ENCODE peak calls at places on chromosomes 12 and 14, in eight cellular contexts. Q is testis, B is heart right ventricle, U is MM.1S, S is Peyer's patch, G is uterus, F is psoas muscle, H is tibial nerve. I is an unnamed sample. For H3K4me1, H3K27me3 and H3K9me3, the result is how much of the 10 kb centered on the place peaks cover.

GRCh38 chr12:49865109-49865781 is 22.3 kb upstream of the BCDIN3D start:
- DNase-seq in Q (no peak), B (no peak), U (no peak), S (no peak), G (no peak), F (no peak), H (no peak), I (no peak)

GRCh38 chr14:27367345-27367744 is 769.5 kb upstream of the NOVA1 start:
- DNase-seq in Q (no peak), B (no peak), U (no peak), S (no peak), G (no peak), F (no peak), H (no peak), I (no peak)

GRCh38 chr12:77943466-77943865 is 112.8 kb downstream of the NAV3 start:
- DNase-seq in Q (no peak), B (no peak), U (no peak), S (no peak), G (no peak), F (no peak), H (no peak), I (no peak)

GRCh38 chr12:57280234-57281062 is 29.5 kb upstream of the STAC3 start:
- DNase-seq in Q (no peak), B (no peak), U (no peak), S (peak), G (peak), F (no peak), H (no peak), I (peak)

GRCh38 chr12:14920475-14921126 is 17.7 kb downstream of the ERP27 start:
- DNase-seq in Q (no peak), B (no peak), U (peak), S (no peak), G (no peak), F (no peak), H (no peak), I (no peak)

GRCh38 chr12:103021538-103022218 is 64.2 kb downstream of the ASCL1 start:
- DNase-seq in Q (no peak), B (no peak), U (no peak), S (no peak), G (no peak), F (no peak), H (no peak), I (no peak)

GRCh38 chr12:44217146-44217883 is 381.4 kb downstream of the TMEM117 start:
- DNase-seq in Q (no peak), B (no peak), U (no peak), S (no peak), G (no peak), F (no peak), H (no peak), I (no peak)

GRCh38 chr12:3271639-3272038 is 194.5 kb downstream of the TSPAN9 start:
- DNase-seq in Q (no peak), B (no peak), U (no peak), S (no peak), G (no peak), F (no peak), H (no peak), I (no peak)

GRCh38 chr12:50901685-50902113 is 50.6 kb upstream of the HIGD1C start:
- DNase-seq in Q (no peak), B (no peak), U (peak), S (no peak), G (no peak), F (no peak), H (no peak), I (no peak)

GRCh38 chr14:87745507-87746118 is 247.4 kb downstream of the GALC start:
- DNase-seq in Q (peak), B (no peak), U (peak), S (no peak), G (no peak), F (no peak), H (no peak), I (no peak)

GRCh38 chr12:104057771-104058197 is 6.5 kb upstream of the HCFC2 start:
- DNase-seq in Q (no peak), B (no peak), U (peak), S (no peak), G (no peak), F (no peak), H (no peak), I (peak)

GRCh38 chr12:116236148-116236731 is 41.3 kb downstream of the MED13L start:
- DNase-seq in Q (peak), B (peak), U (peak), S (no peak), G (no peak), F (no peak), H (peak), I (peak)

GRCh38 chr12:11951209-11951608 is 119.5 kb upstream of the BCL2L14 start:
- DNase-seq in Q (no peak), B (no peak), U (no peak), S (no peak), G (no peak), F (no peak), H (no peak), I (no peak)

GRCh38 chr12:44509471-44509870 is 366.6 kb downstream of the NELL2 start:
- DNase-seq in Q (no peak), B (no peak), U (no peak), S (no peak), G (no peak), F (no peak), H (no peak), I (no peak)

GRCh38 chr12:99619389-99620158 is 28.0 kb upstream of the GARIN6 start:
- DNase-seq in Q (peak), B (no peak), U (peak), S (no peak), G (no peak), F (no peak), H (no peak), I (no peak)

GRCh38 chr14:106679776-106680175 is 1153.4 kb downstream of the TMEM121 start:
- DNase-seq in Q (no peak), B (no peak), U (no peak), S (no peak), G (no peak), F (no peak), H (no peak), I (no peak)

GRCh38 chr12:94509317-94509716 is 49.6 kb upstream of the CEP83 start:
- DNase-seq in Q (no peak), B (no peak), U (no peak), S (no peak), G (no peak), F (no peak), H (no peak), I (no peak)

GRCh38 chr14:61556455-61556854 is 138.9 kb upstream of the HIF1A start:
- DNase-seq in Q (no peak), B (no peak), U (no peak), S (no peak), G (no peak), F (no peak), H (no peak), I (no peak)

GRCh38 chr12:99282670-99283069 is 364.9 kb upstream of the GARIN6 start:
- DNase-seq in Q (no peak), B (no peak), U (no peak), S (no peak), G (no peak), F (no peak), H (no peak), I (no peak)

GRCh38 chr12:114913871-114914801 is 230.2 kb upstream of the TBX3 start:
- DNase-seq in Q (no peak), B (no peak), U (no peak), S (no peak), G (no peak), F (no peak), H (no peak), I (no peak)

GRCh38 chr12:53221203-53222076 is 10.6 kb downstream of the RARG start:
- DNase-seq in Q (peak), B (peak), U (peak), S (peak), G (peak), F (peak), H (peak), I (no peak)

GRCh38 chr12:38931461-38931860 is 26.1 kb upstream of the CPNE8 start:
- DNase-seq in Q (no peak), B (no peak), U (no peak), S (no peak), G (no peak), F (no peak), H (no peak), I (no peak)

GRCh38 chr12:2354151-2354991 is 301.6 kb downstream of the CACNA1C start:
- DNase-seq in Q (no peak), B (no peak), U (peak), S (no peak), G (no peak), F (no peak), H (no peak), I (no peak)

GRCh38 chr14:104638190-104638589 is 33.6 kb upstream of the TMEM179 start:
- DNase-seq in Q (no peak), B (no peak), U (no peak), S (no peak), G (no peak), F (no peak), H (no peak), I (no peak)

GRCh38 chr14:74412753-74413152 is 13.3 kb downstream of the SYNDIG1L start:
- DNase-seq in Q (no peak), B (no peak), U (no peak), S (no peak), G (no peak), F (no peak), H (no peak), I (no peak)

GRCh38 chr14:106163316-106163715 is 636.9 kb downstream of the TMEM121 start:
- DNase-seq in Q (no peak), B (no peak), U (no peak), S (no peak), G (no peak), F (no peak), H (no peak), I (no peak)

GRCh38 chr12:91999823-92000222 is 145.8 kb downstream of the BTG1 start:
- DNase-seq in Q (no peak), B (no peak), U (no peak), S (no peak), G (no peak), F (no peak), H (no peak), I (no peak)

GRCh38 chr14:63478437-63478852 is 64.7 kb downstream of the PPP2R5E start:
- DNase-seq in Q (no peak), B (no peak), U (peak), S (no peak), G (no peak), F (no peak), H (no peak), I (no peak)

GRCh38 chr12:46964496-46965098 is 114.8 kb upstream of the PCED1B start:
- DNase-seq in Q (no peak), B (no peak), U (no peak), S (no peak), G (no peak), F (no peak), H (no peak), I (no peak)

GRCh38 chr12:49357099-49357678 is 10.1 kb upstream of the SPATS2 start:
- DNase-seq in Q (peak), B (no peak), U (peak), S (no peak), G (no peak), F (no peak), H (no peak), I (no peak)

GRCh38 chr14:74508292-74508731 is 14.7 kb downstream of the ISCA2 start:
- DNase-seq in Q (no peak), B (no peak), U (no peak), S (peak), G (no peak), F (no peak), H (no peak), I (no peak)

GRCh38 chr12:49990269-49990668 is 17.5 kb downstream of the AQP6 start:
- DNase-seq in Q (no peak), B (no peak), U (no peak), S (no peak), G (no peak), F (no peak), H (no peak), I (no peak)

GRCh38 chr12:6213969-6214368 is 13.8 kb downstream of the CD9 start:
- DNase-seq in Q (no peak), B (no peak), U (no peak), S (no peak), G (no peak), F (no peak), H (no peak), I (no peak)

GRCh38 chr12:6215932-6216494 is 15.8 kb downstream of the CD9 start:
- DNase-seq in Q (peak), B (no peak), U (no peak), S (peak), G (peak), F (peak), H (peak), I (no peak)

GRCh38 chr12:6215120-6215807 is 15.1 kb downstream of the CD9 start:
- DNase-seq in Q (no peak), B (no peak), U (no peak), S (peak), G (no peak), F (no peak), H (no peak), I (no peak)

GRCh38 chr12:6216581-6216980 is 16.4 kb downstream of the CD9 start:
- DNase-seq in Q (no peak), B (no peak), U (no peak), S (no peak), G (no peak), F (no peak), H (no peak), I (no peak)

DNA sequence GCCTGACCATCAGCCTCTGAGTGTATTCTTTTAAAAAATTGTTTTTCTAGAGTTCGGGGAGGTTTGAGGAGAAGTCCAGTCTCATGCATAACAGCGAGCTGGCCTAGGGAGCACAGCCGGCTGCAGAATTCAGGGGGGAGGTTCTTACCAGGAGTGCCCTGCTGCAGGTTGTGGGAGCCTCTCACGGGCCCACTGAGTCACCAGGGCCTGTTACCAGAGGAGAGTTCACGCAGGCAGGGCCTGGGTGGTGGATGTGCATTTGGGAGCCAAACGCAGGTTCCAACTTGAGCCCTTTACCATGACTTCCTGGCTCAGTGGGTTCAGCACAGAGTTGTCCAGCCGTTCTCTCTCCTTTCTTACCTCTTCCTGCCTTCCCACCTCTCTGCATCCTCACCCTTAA is 14.4 kb downstream of the CD9 start:
- DNase-seq in Q (no peak), B (no peak), U (no peak), S (no peak), G (no peak), F (no peak), H (no peak), I (no peak)
- H3K4me1 ChIP-seq in Q (under half), B (half or more), U (under half), S (under half), G (under half), F (under half), H (half or more), I (under half)

GRCh38 chr12:55009171-55009570 is 10.6 kb upstream of the NEUROD4 start:
- DNase-seq in Q (no peak), B (no peak), U (no peak), S (no peak), G (no peak), F (no peak), H (no peak), I (no peak)
- H3K27me3 ChIP-seq in Q (under half), B (under half), U (under half), S (under half), G (under half), F (under half), H (under half), I (under half)

DNA sequence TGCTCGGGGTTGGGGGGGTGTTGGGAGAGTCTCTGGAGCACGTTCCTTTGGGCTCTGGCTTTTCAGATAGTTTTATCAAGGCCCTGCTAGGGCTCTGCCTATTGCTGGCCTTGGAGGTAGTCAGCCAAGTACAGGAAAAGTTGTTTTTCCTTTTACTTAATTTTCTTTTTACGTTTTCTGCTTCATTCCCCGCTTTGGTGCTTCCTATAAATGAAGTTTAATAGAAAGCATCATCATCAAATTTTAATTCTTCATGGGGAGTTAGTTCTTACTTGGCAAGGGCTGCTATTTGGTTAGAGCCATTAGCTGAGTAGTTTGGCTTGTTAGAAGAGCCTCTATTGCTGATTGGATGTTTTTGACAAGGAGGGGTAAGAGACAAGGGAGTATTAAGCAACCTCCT is 15.1 kb upstream of the ADAM21 start:
- DNase-seq in Q (no peak), B (no peak), U (no peak), S (no peak), G (no peak), F (no peak), H (no peak), I (no peak)
- H3K9me3 ChIP-seq in Q (under half), B (under half), U (under half), S (under half), G (under half), F (under half), H (under half), I (under half)

DNA sequence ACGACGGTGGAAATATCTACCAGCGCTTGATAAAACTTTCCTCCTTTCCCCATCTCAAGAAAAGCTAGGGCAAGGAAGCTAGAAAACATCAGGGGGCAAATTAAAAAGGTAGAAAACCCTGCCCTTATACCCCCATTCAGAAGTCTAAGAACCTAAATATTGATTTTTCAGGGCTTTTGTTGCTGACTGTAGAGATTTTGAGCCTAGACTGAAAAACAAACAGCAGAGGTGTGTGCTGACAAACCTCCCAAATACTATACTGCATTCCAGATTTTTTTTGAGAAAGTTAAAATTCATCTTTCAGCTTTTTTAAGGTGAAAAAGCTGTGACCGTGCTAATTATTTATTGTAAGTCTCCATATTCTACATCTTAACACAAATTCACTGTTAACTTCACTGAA is 478.3 kb upstream of the SOX5 start:
- DNase-seq in Q (no peak), B (no peak), U (no peak), S (no peak), G (no peak), F (no peak), H (no peak), I (no peak)
- H3K4me1 ChIP-seq in Q (under half), B (under half), U (under half), S (under half), G (under half), F (under half), H (under half), I (under half)

DNA sequence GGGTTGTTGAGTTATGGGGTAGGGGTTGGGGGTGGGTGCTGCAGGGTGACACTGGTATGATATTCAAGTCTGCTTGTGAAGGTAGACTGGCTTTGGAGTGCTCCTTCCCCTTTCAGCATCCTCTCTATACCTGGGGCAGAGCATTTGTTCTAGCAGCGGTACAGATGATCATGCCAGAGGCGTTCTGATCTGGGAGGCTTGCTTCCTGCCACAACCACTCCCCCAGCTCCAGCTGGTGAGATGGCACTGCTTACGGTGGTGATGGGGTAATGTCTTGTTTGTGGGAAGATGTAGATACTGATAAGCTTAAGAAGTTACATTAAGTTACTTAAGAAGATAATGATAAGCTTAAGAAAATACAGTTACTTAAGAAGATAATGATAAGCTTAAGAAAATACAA is 131.8 kb downstream of the ERC1 start:
- DNase-seq in Q (no peak), B (no peak), U (no peak), S (no peak), G (no peak), F (no peak), H (no peak), I (peak)
- H3K27me3 ChIP-seq in Q (under half), B (under half), U (under half), S (under half), G (under half), F (under half), H (under half), I (under half)

I was measured in naive thymus-derived CD4-positive, alpha-beta T cell.